ENCODE peak calls at places on chromosome 18, in five cellular contexts. R is mammary epithelial cell; X is CD8-positive, alpha-beta T cell; J is brain microvascular endothelial cell; E is cardiac fibroblast. G is an unnamed sample.

GRCh38 chr18:74476154-74476553 is 19.0 kb upstream of the DIPK1C start:
- DNase-seq in X (no peak), R (no peak), E (no peak), J (peak; percentile 19), G (no peak)

GRCh38 chr18:13611616-13612110 is 114.7 kb downstream of the FAM210A start:
- DNase-seq in J (peak; percentile 14), R (peak; percentile 18), X (peak; percentile 36), E (peak; percentile 36), G (peak; percentile 46)

GRCh38 chr18:44696892-44697291 is 16.2 kb downstream of the SETBP1 start:
- DNase-seq in J (no peak), E (peak; percentile 18), X (no peak), R (peak; percentile 70), G (no peak)

GRCh38 chr18:36496022-36496421 is 198.5 kb downstream of the FHOD3 start:
- DNase-seq in X (no peak), E (no peak), R (no peak), J (no peak), G (no peak)

GRCh38 chr18:74116628-74117554 is 30.7 kb downstream of the FBXO15 start:
- DNase-seq in X (peak; percentile 25), R (peak; percentile 11), E (peak; percentile 69), J (peak; percentile 47), G (no peak)

GRCh38 chr18:49072524-49072934 is 121.8 kb upstream of the SMAD7 start:
- DNase-seq in R (no peak), E (peak; percentile 27), J (no peak), X (no peak), G (no peak)

GRCh38 chr18:2845175-2845574 is 1.6 kb upstream of the EMILIN2 start:
- DNase-seq in R (no peak), E (no peak), X (no peak), J (no peak), G (no peak)

GRCh38 chr18:24818451-24818850 is 358.0 kb downstream of the HRH4 start:
- DNase-seq in J (no peak), R (no peak), E (no peak), X (no peak), G (no peak)

GRCh38 chr18:25786778-25787177 is 303.6 kb downstream of the SS18 start:
- DNase-seq in E (peak; percentile 82), X (no peak), J (peak; percentile 91), R (peak; percentile 79), G (no peak)

GRCh38 chr18:61831071-61831470 is 61.7 kb downstream of the RNF152 start:
- DNase-seq in X (no peak), J (peak; percentile 61), R (no peak), E (peak; percentile 76), G (no peak)

GRCh38 chr18:26008096-26008495 is 82.3 kb downstream of the SS18 start:
- DNase-seq in X (no peak), R (no peak), E (no peak), J (no peak), G (no peak)

GRCh38 chr18:31223371-31223770 is 60.7 kb upstream of the DSC1 start:
- DNase-seq in R (no peak), J (no peak), X (no peak), E (no peak), G (no peak)

GRCh38 chr18:5630057-5630765 is 86.4 kb upstream of the EPB41L3 start:
- DNase-seq in R (peak; percentile 22), J (no peak), X (no peak), E (peak; percentile 37), G (peak; percentile 16)

GRCh38 chr18:63318882-63319382 is 637 bp downstream of the BCL2 start:
- DNase-seq in J (no peak), R (no peak), E (no peak), X (no peak), G (no peak)

GRCh38 chr18:22703883-22704626 is 229.1 kb upstream of the RBBP8 start:
- DNase-seq in X (no peak), J (peak; percentile 43), E (peak; percentile 69), R (peak; percentile 43), G (no peak)

GRCh38 chr18:3409811-3410210 is 40.2 kb upstream of the TGIF1 start:
- DNase-seq in J (no peak), R (no peak), E (no peak), X (no peak), G (no peak)

DNA sequence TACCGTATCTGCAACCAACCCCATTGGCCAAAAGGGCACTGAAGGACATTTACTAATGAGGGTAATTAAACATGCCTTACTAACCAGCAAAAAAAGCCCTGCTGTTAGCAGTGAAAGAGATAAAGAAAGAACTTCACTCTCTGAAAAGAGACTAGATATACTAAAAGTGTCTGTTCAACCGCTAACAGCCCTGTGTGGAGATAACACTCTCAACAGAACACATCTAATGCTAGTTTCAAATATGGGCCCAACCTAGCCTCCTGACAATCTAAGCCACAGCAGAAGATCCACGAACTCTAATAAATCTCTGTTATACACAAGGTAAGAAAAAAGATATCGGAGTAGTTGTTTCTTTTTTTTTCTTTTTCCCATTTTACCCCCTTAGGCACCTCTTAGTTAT is 199.9 kb downstream of the CDH2 start:
- DNase-seq in J (no peak), E (no peak), X (no peak), R (no peak), G (no peak)
- TF ChIP-seq CTCF in J (no peak), E (no peak), X (no peak), R (no peak), G (no peak)

GRCh38 chr18:76806301-76806700 is 16.1 kb upstream of the ZNF236 start:
- DNase-seq in J (no peak), X (no peak), R (peak; percentile 98), E (no peak), G (no peak)

GRCh38 chr18:76808561-76808960 is 13.8 kb upstream of the ZNF236 start:
- DNase-seq in E (no peak), X (no peak), R (no peak), J (no peak), G (no peak)

GRCh38 chr18:76803814-76804213 is 18.5 kb upstream of the ZNF236 start:
- DNase-seq in J (peak; percentile 57), R (peak; percentile 69), E (peak; percentile 68), X (peak; percentile 66), G (peak; percentile 41)

GRCh38 chr18:76803413-76803812 is 18.9 kb upstream of the ZNF236 start:
- DNase-seq in E (no peak), R (no peak), X (no peak), J (no peak), G (no peak)

DNA sequence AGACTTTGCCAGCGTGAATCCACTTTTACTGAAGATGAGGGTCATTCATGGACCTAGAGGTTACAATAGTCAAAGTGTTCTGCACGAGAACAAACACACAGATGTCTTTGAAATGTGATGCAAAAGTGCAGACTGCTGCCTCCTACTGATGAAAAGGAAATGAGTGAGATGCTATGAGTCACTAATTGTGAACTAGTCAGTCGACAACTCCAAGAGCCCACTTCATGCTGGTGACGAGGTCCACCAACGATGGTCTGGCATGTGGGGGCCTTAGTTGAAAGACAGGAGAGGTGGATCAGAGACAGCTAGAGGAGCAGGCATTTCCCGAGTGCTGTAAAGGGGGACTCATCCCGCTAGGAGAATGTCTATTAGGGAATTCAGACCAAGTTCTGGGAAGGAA is 17.1 kb upstream of the ZNF236 start:
- DNase-seq in R (peak; percentile 38), E (peak; percentile 56), J (peak; percentile 39), X (no peak), G (no peak)
- TF ChIP-seq CTCF in R (peak; percentile 26), E (peak; percentile 36), J (peak; percentile 45), X (no peak), G (no peak)

DNA sequence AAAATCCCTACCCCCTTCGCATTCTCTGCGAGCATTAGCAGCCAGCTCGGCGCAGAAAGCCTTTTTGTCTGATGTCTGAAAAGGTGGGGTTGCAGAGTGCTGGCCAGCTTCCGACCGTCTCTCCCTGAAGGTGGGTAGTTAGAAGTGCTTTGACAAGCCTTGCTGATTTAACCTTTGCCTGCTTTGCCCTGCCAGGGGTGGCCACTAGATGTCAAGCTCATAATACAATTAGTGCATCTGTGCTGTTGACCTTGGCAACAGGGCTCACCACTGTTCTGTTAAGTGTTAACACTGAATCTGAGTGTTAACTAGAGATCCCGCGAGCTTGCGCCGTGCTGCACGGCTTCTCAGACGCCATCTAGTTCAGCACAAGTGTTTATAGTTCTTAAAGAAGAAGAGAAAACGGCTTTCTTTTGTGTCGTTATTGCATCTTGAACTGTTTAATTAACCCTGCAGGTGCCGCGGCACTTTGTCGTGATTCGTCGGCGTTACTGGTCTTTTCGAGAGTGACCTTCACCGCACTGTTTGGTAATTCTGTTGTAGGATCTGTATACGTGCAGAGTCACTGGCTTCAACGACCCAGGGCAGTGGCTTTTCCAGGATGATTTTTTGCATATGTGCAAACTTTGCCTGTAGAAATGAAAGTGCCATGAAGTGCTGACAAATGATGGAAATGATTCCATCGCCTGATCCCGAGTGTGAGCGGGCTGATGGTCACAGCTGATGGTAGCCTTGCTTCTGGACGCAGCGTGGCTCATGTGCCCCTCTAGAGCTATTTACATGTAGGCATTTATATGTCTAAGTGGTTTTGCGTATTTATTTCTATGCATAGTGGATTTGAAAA is 5.5 kb downstream of the SALL3 start:
- DNase-seq in J (no peak), E (peak; percentile 25), R (peak; percentile 29), X (no peak), G (no peak)
- TF ChIP-seq CTCF in J (peak; percentile 11), E (no peak), R (peak; percentile 63), X (no peak), G (no peak)

GRCh38 chr18:58484989-58485962 is 143.6 kb downstream of the ALPK2 start:
- DNase-seq in E (no peak), X (no peak), J (no peak), R (no peak), G (no peak)
- TF ChIP-seq CTCF in E (no peak), X (no peak), J (no peak), R (no peak), G (no peak)

GRCh38 chr18:54931152-54931551 is 28.1 kb downstream of the CCDC68 start:
- DNase-seq in E (no peak), J (no peak), R (no peak), X (no peak), G (no peak)
- TF ChIP-seq CTCF in E (no peak), J (peak; percentile 15), R (no peak), X (no peak), G (no peak)

GRCh38 chr18:60075477-60075876 is 175.7 kb downstream of the PMAIP1 start:
- DNase-seq in X (no peak), J (no peak), E (no peak), R (no peak), G (no peak)
- TF ChIP-seq CTCF in X (no peak), J (peak; percentile 28), E (no peak), R (no peak), G (no peak)

DNA sequence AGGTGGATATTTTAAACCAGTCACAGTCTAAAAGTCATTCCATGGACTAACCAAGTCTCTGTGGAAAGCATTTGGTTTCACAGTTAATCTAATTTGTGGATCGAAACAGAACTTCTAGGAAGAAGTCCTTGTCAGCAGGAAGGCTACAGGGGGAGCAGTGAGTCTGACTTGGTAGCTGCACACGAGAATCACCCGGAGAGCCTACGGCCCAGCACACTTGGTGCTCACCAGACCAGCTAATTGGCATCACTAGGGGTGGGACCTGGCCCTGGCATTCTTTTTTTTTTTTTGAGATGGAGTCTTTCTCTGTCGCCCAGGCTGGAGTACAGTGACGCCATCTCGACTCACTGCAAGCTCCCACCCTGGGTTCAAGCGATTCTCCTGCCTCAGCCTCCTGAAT is 97.7 kb downstream of the ZNF532 start:
- DNase-seq in E (no peak), X (no peak), R (no peak), J (no peak), G (no peak)
- TF ChIP-seq CTCF in E (no peak), X (no peak), R (no peak), J (no peak), G (no peak)

DNA sequence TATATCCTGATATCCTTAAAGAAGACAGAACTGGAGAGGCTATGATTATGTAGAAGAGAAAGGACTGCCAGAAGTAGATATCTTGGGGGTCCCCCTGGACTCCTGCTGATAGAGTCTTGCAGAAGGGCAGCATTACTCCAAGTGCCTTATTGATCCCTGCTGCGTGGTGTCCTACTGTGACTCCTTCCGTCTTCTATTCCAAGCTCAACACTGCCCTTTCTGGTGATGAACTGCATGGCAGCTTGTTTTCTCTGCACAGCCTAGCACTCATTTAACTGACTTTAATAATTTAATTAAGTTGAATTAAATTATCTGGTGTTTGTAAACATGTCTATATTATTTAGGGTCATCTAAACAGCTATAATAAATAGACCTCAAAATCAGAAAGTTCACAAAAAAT is 194.1 kb upstream of the DSEL start:
- DNase-seq in R (no peak), J (peak; percentile 8), X (no peak), E (no peak), G (no peak)
- TF ChIP-seq CTCF in R (peak; percentile 24), J (peak; percentile 41), X (no peak), E (no peak), G (no peak)